ENCODE peak calls at places on chromosomes 11 and 22, in six cellular contexts. Q is GM23248, P is HCT116, C is neural progenitor cell, G is MM.1S, W is SK-N-SH. E is an unnamed sample.

GRCh38 chr11:57763568-57763967 is 2.0 kb downstream of the CTNND1 start:
- DNase-seq in G (no peak), W (peak), C (peak), Q (peak), P (no peak), E (peak)

GRCh38 chr11:17343907-17344306 is 7.7 kb upstream of the NCR3LG1 start:
- DNase-seq in G (no peak), C (no peak), Q (peak), W (no peak), P (peak), E (peak)

GRCh38 chr11:61297741-61298140 is 2.6 kb upstream of the VWCE start:
- DNase-seq in Q (peak), P (no peak), W (no peak), C (no peak), G (no peak), E (peak)

GRCh38 chr11:11396290-11397042 is 43.4 kb upstream of the CSNK2A3 start:
- DNase-seq in C (no peak), G (no peak), W (no peak), P (no peak), Q (peak), E (no peak)

GRCh38 chr11:16606784-16607674 is 131.4 kb upstream of the C11orf58 start:
- DNase-seq in Q (no peak), P (no peak), C (peak), W (peak), G (no peak), E (no peak)

GRCh38 chr22:19825904-19826618 is 28.6 kb downstream of the GNB1L start:
- DNase-seq in P (no peak), C (no peak), W (no peak), G (no peak), Q (no peak), E (no peak)

GRCh38 chr11:13051257-13051656 is 42.1 kb downstream of the RASSF10 start:
- DNase-seq in G (no peak), Q (peak), C (no peak), W (no peak), P (no peak), E (peak)

GRCh38 chr11:123055132-123055924 is 6.6 kb downstream of the HSPA8 start:
- DNase-seq in W (no peak), P (no peak), Q (no peak), C (no peak), G (no peak), E (no peak)

GRCh38 chr22:44409691-44410316 is 88.2 kb downstream of the RTL6 start:
- DNase-seq in W (no peak), P (no peak), Q (no peak), G (no peak), C (no peak), E (no peak)

GRCh38 chr22:33302049-33302545 is 243.9 kb upstream of the SYN3 start:
- DNase-seq in Q (peak), W (peak), P (peak), C (peak), G (peak), E (peak)

GRCh38 chr11:110450246-110450645 is 20.5 kb downstream of the FDX1 start:
- DNase-seq in P (no peak), W (no peak), C (no peak), G (no peak), Q (no peak), E (no peak)

GRCh38 chr11:130043575-130043974 is 26.1 kb upstream of the APLP2 start:
- DNase-seq in C (no peak), G (no peak), Q (no peak), P (no peak), W (no peak), E (no peak)

GRCh38 chr11:130877532-130877931 is 38.7 kb downstream of the SNX19 start:
- DNase-seq in G (no peak), P (no peak), C (no peak), Q (peak), W (no peak), E (no peak)

GRCh38 chr11:14969922-14970323 is 2.2 kb downstream of the CALCA start:
- DNase-seq in W (peak), C (peak), P (peak), G (peak), Q (peak), E (peak)

GRCh38 chr11:110077866-110078325 is 15.3 kb upstream of the ZC3H12C start:
- DNase-seq in P (no peak), C (no peak), G (no peak), Q (peak), W (no peak), E (peak)

GRCh38 chr11:68664906-68665305 is 19.4 kb upstream of the GAL start:
- DNase-seq in G (no peak), C (no peak), Q (no peak), P (no peak), W (no peak), E (no peak)

GRCh38 chr11:1241706-1242105 is 18.8 kb downstream of the MUC5B start:
- DNase-seq in P (no peak), G (no peak), W (no peak), Q (no peak), C (no peak), E (no peak)

GRCh38 chr11:88301478-88302140 is 35.9 kb downstream of the CTSC start:
- DNase-seq in C (no peak), G (no peak), W (no peak), Q (no peak), P (no peak), E (no peak)

GRCh38 chr11:34904421-34904950 is 11.7 kb downstream of the APIP start:
- DNase-seq in C (no peak), Q (no peak), W (no peak), P (no peak), G (no peak), E (no peak)

GRCh38 chr11:66887531-66887930 is 30.7 kb downstream of the LRFN4 start:
- DNase-seq in Q (no peak), G (no peak), C (no peak), W (no peak), P (no peak), E (no peak)

GRCh38 chr22:37014835-37015586 is 4.2 kb downstream of the TST start:
- DNase-seq in W (no peak), C (no peak), G (no peak), Q (no peak), P (no peak), E (no peak)

GRCh38 chr11:17613428-17613962 is 66.4 kb downstream of the OTOG start:
- DNase-seq in C (no peak), P (no peak), Q (no peak), W (no peak), G (no peak), E (no peak)

GRCh38 chr11:108947654-108948570 is 283.0 kb downstream of the DDX10 start:
- DNase-seq in W (no peak), G (no peak), C (no peak), Q (peak), P (no peak), E (peak)

GRCh38 chr11:12171921-12172320 is 61.5 kb downstream of the MICAL2 start:
- DNase-seq in Q (no peak), C (no peak), P (no peak), G (no peak), W (no peak), E (no peak)

GRCh38 chr11:116312560-116313340 is 460.0 kb downstream of the BUD13 start:
- DNase-seq in P (no peak), C (peak), G (no peak), Q (peak), W (peak), E (no peak)

GRCh38 chr22:17431179-17431578 is 61.9 kb downstream of the CECR2 start:
- DNase-seq in Q (no peak), G (no peak), P (no peak), C (no peak), W (no peak), E (peak)

GRCh38 chr11:126457817-126458216 is 102.3 kb downstream of the ST3GAL4 start:
- DNase-seq in C (no peak), G (no peak), P (no peak), W (peak), Q (no peak), E (no peak)

GRCh38 chr11:47659273-47659672 is 16.9 kb upstream of the MTCH2 start:
- DNase-seq in P (no peak), W (no peak), C (no peak), G (no peak), Q (no peak), E (no peak)

GRCh38 chr11:16456366-16456765 is 100.0 kb upstream of the SOX6 start:
- DNase-seq in P (no peak), W (no peak), C (no peak), Q (no peak), G (no peak), E (no peak)

GRCh38 chr11:119153049-119153818 is 4.4 kb downstream of the ABCG4 start:
- DNase-seq in Q (peak), G (no peak), W (no peak), P (no peak), C (peak), E (no peak)

GRCh38 chr22:45865561-45866397 is 111.2 kb downstream of the WNT7B start:
- DNase-seq in C (no peak), P (no peak), Q (no peak), G (no peak), W (no peak), E (no peak)

GRCh38 chr11:102225689-102226562 is 91.4 kb upstream of the BIRC3 start:
- DNase-seq in W (no peak), C (no peak), G (no peak), Q (peak), P (no peak), E (peak)

GRCh38 chr11:10459029-10459970 is 4.2 kb downstream of the AMPD3 start:
- DNase-seq in Q (no peak), P (no peak), W (no peak), C (no peak), G (peak), E (no peak)

GRCh38 chr11:94771390-94771789 is 3.2 kb downstream of the AMOTL1 start:
- DNase-seq in P (no peak), C (no peak), W (no peak), Q (peak), G (no peak), E (peak)

GRCh38 chr11:104332110-104332509 is 168.2 kb upstream of the PDGFD start:
- DNase-seq in C (peak), G (no peak), W (no peak), P (peak), Q (no peak), E (peak)
- TF ChIP-seq EZH2phosphoT487 in C (no peak), G (no peak), W (no peak), P (no peak), Q (no peak), E (no peak)

DNA sequence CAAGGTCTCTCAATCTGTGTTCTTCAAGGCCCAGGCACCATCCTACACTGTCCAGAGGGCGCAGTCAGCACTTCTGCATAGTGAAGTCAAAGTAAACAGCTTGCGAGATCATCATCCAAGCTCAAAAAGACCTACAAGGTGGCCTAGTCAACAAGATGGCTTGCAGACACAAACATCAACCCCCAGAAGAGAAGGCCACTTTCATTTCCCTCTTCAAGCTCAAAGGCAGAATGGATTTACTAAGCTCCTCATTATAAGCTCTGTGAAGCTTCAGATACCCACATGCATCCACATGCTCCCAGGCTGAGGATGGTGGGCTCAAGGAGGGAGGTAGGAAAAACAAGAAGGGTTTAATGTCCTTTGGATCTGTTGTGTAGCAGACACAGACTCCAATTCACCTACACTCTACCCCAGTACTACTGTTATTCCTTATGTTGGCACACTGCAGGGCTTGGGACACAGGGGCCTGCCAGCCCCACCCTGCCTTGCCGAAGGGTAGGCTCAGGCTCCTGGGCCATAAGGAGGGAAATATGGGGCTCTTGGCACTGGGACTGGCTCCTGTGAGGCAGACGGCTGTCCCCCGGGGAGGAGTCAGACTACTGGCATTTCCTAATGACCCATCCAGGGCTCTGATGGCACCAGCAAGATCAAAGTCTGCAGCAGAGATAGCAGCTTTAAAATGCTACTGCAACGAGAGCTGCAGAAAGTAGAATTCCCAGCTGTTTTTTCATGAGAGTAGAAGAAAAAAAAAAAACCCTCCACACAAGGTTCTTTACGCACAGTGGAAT is 42.0 kb upstream of the CYP2D6 start:
- DNase-seq in P (no peak), C (no peak), Q (peak), G (no peak), W (peak), E (no peak)
- H3K9ac ChIP-seq in P (no peak), C (no peak), Q (no peak), G (no peak), W (no peak), E (no peak)

GRCh38 chr11:19441288-19441687 is 200.5 kb upstream of the E2F8 start:
- DNase-seq in P (no peak), G (no peak), C (no peak), W (no peak), Q (no peak), E (no peak)

GRCh38 chr11:19445771-19446170 is 205.0 kb upstream of the E2F8 start:
- DNase-seq in P (no peak), W (no peak), C (no peak), G (no peak), Q (no peak), E (no peak)

GRCh38 chr11:19442554-19442910 is 201.8 kb upstream of the E2F8 start:
- DNase-seq in C (no peak), Q (no peak), W (no peak), P (no peak), G (no peak), E (no peak)

GRCh38 chr11:19444231-19444630 is 203.5 kb upstream of the E2F8 start:
- DNase-seq in C (no peak), W (no peak), Q (peak), P (no peak), G (no peak), E (no peak)

DNA sequence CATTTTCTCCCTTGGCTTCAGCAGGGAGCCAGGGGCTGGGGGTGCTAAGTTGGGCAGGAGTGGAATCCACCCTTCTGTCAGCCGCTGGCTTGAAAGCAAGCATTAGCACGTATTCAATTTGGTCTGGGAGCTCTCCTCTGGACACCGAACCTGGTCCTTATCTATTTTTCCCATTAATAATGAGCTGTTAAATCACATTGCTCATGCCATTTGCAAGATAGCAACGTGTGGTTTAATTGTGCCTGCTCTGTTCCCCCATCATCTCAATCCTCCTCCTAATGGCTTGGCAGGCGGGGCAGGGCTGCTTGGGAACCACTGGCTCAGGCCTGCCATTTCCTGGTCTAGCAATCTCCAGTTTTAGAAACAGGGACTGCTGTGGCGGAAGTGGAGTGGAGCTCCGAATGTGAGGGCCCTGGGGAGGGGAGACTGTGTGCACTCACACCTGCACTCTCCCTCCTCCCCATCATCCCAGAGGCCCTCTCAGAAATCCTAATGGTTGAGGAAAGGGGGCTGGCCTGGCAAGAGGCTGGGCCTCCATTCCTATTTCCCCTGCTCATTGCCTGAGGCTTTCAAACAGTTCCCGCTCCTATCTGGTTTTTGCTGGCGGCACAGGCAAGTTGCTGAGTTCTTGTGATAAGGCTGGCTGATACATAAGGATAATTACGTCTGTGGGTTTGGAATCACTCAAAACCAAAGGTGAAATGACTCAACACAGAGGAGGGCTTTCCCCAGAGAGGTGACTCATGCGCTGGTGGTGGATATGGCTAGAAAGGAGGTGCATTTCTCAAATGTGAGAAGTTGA is 201.2 kb upstream of the E2F8 start:
- DNase-seq in Q (peak), P (peak), C (no peak), W (peak), G (peak), E (peak)
- TF ChIP-seq EZH2phosphoT487 in Q (no peak), P (no peak), C (no peak), W (no peak), G (no peak), E (no peak)

GRCh38 chr11:118081241-118081958 is 4.5 kb downstream of the TMPRSS4 start:
- DNase-seq in W (no peak), Q (no peak), C (no peak), G (no peak), P (no peak), E (no peak)
- H3K9ac ChIP-seq in W (no peak), Q (no peak), C (no peak), G (no peak), P (no peak), E (no peak)

GRCh38 chr22:24695958-24696511 is 78.5 kb downstream of the PIWIL3 start:
- DNase-seq in G (peak), P (no peak), C (peak), Q (no peak), W (no peak), E (no peak)
- TF ChIP-seq EZH2phosphoT487 in G (no peak), P (no peak), C (no peak), Q (no peak), W (no peak), E (no peak)

DNA sequence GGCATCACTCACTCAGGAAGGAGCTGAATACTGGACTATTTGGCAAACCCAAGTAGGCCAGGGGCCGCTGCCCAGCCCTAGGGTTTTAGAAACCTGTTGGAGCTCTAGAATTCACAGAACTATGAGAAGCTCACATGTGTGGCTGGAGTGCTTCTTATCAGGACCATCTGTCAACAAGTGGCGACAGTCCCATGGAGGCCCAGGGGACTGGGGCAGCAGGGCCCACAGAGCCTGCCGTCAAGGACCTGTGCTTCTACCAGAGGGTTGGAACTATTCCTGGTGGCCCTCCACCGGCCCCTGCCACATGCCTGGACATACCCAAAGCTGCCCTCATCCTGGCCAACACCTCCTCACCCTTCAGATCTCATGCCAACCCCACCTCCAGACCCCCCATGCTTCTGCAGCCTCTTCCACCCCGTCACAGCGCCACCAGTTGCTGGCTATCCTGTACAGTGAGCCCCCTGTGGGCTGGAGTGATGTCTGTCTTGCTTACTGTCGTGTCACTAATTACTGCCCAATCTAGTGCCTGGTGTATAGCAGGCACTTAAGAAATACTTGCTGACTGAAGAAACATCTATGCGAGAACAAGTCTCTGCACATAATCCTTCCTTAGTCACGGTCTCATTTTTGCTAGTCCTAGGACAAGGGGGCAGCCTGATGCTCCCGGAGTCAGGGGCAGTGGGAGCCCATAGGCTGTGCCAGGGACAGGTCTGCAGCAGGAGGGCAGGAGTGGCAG is 27.2 kb upstream of the RASL10A start:
- DNase-seq in Q (no peak), W (peak), C (no peak), P (no peak), G (no peak), E (no peak)
- H3K9ac ChIP-seq in Q (no peak), W (no peak), C (no peak), P (no peak), G (no peak), E (peak)

DNA sequence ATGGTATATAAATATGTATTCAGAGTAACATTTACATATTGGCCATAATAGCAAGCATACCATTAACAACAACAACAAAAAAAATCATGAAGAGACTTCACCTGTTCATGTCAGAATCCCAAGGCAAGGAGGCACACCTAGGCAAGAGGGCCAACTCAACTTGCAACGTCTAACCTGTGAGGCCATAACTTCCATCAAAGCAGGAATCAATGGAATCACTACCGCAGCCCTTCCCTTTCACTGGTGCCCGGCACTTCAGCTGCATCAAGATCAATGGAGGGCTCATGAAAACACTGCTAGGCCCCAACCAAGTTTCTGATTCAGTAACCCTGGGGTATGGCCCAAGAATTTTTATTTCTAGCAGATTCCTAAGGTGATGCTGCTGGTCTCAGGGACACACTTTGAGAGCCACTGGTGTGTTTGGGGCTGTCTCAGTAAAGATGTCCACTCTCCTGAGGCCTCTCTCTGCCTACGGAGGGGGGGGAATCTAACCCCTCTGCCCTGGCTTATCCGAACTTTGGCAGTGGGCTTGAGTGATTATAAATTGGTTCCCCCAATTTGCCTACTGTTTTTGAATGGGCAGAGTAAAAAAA is 8.0 kb downstream of the ZFTA start:
- DNase-seq in W (no peak), P (no peak), Q (no peak), C (peak), G (no peak), E (no peak)
- TF ChIP-seq EZH2phosphoT487 in W (no peak), P (no peak), Q (no peak), C (no peak), G (no peak), E (no peak)